ENCODE peak calls at places on chromosomes 3 and 15, in ten cellular contexts. O is GM23248; V is WERI-Rb-1; Y is coronary artery; M is stimulated activated naive CD4-positive, alpha-beta T cell treated with Interleukin-2 at 50 U/mL for 16 hours; A is NCI-H1092; F is aorta; W is NCI-H446; R is left colon; T is endothelial cell. D is an unnamed sample.

GRCh38 chr3:42497009-42497731 is 5.3 kb upstream of the VIPR1 start:
- DNase-seq in A (no peak), M (no peak), O (no peak), Y (peak), F (peak), T (no peak), V (peak), W (no peak), R (no peak), D (no peak)

GRCh38 chr3:152272771-152273242 is 4.1 kb downstream of the MBNL1 start:
- DNase-seq in F (no peak), V (no peak), Y (no peak), T (no peak), O (peak), W (no peak), M (peak), A (no peak), R (no peak), D (no peak)

GRCh38 chr15:81029416-81030367 is 29.0 kb downstream of the TLNRD1 start:
- DNase-seq in Y (no peak), T (no peak), F (no peak), V (no peak), A (no peak), M (no peak), W (no peak), O (peak), R (no peak), D (no peak)

GRCh38 chr15:68210821-68211655 is 5.9 kb upstream of the CALML4 start:
- DNase-seq in W (peak), R (peak), V (peak), T (peak), F (peak), M (peak), Y (peak), A (no peak), O (peak), D (peak)

GRCh38 chr3:159517105-159517504 is 471.5 kb upstream of the IL12A start:
- DNase-seq in O (no peak), F (no peak), Y (no peak), T (no peak), A (no peak), M (no peak), V (no peak), W (no peak), R (no peak), D (no peak)

GRCh38 chr3:60579734-60580133 is 671.5 kb downstream of the FHIT start:
- DNase-seq in O (peak), T (no peak), R (no peak), W (no peak), Y (no peak), A (no peak), V (no peak), F (no peak), M (no peak), D (no peak)

GRCh38 chr15:69410290-69410874 is 3.8 kb upstream of the KIF23 start:
- DNase-seq in T (no peak), A (no peak), V (peak), R (no peak), O (peak), M (no peak), W (peak), F (no peak), Y (no peak), D (no peak)

GRCh38 chr3:13095408-13095861 is 22.2 kb upstream of the IQSEC1 start:
- DNase-seq in M (no peak), Y (no peak), V (peak), A (no peak), R (no peak), W (no peak), T (no peak), F (no peak), O (no peak), D (no peak)

GRCh38 chr15:50119063-50119700 is at the start of gene ATP8B4:
- DNase-seq in M (no peak), Y (no peak), T (peak), R (no peak), O (no peak), W (no peak), A (no peak), V (no peak), F (no peak), D (no peak)

GRCh38 chr3:59444293-59444671 is 394.5 kb upstream of the CFAP20DC start:
- DNase-seq in O (no peak), A (no peak), M (no peak), Y (no peak), V (no peak), R (no peak), T (no peak), W (no peak), F (no peak), D (no peak)

GRCh38 chr15:95277266-95277665 is 1045.9 kb downstream of the MCTP2 start:
- DNase-seq in V (no peak), W (no peak), F (no peak), Y (no peak), O (peak), M (no peak), T (no peak), A (no peak), R (no peak), D (no peak)

GRCh38 chr3:162192340-162193004 is 695.9 kb downstream of the OTOL1 start:
- DNase-seq in V (no peak), Y (no peak), M (no peak), A (no peak), R (no peak), T (no peak), W (no peak), F (no peak), O (no peak), D (no peak)

GRCh38 chr15:28094732-28095521 is 4.2 kb downstream of the OCA2 start:
- DNase-seq in Y (peak), M (peak), W (no peak), R (peak), A (no peak), F (no peak), V (no peak), T (peak), O (peak), D (peak)

GRCh38 chr3:118842147-118842863 is 192.3 kb downstream of the IGSF11 start:
- DNase-seq in V (no peak), Y (no peak), F (no peak), R (no peak), W (no peak), T (no peak), O (peak), A (no peak), M (no peak), D (no peak)

GRCh38 chr3:160755776-160756304 is at the start of gene PPM1L:
- DNase-seq in F (peak), V (peak), Y (peak), A (peak), W (no peak), T (peak), R (peak), M (peak), O (peak), D (peak)

GRCh38 chr3:150132101-150132749 is 161.5 kb upstream of the PFN2 start:
- DNase-seq in O (no peak), V (peak), W (no peak), T (no peak), Y (no peak), R (no peak), F (no peak), M (no peak), A (no peak), D (no peak)

GRCh38 chr15:52115598-52116427 is 3.2 kb upstream of the BCL2L10 start:
- DNase-seq in R (no peak), F (no peak), W (no peak), Y (no peak), T (no peak), V (no peak), A (no peak), O (no peak), M (no peak), D (no peak)

GRCh38 chr15:37771462-37771861 is 163.0 kb upstream of the TMCO5A start:
- DNase-seq in O (peak), R (no peak), V (no peak), Y (no peak), F (no peak), A (no peak), W (no peak), T (no peak), M (no peak), D (no peak)

GRCh38 chr3:182405752-182406151 is 387.6 kb upstream of the ATP11B start:
- DNase-seq in O (no peak), Y (no peak), F (no peak), M (no peak), A (no peak), R (no peak), V (no peak), W (no peak), T (no peak), D (no peak)

GRCh38 chr3:58116985-58117384 is 93.8 kb downstream of the DNASE1L3 start:
- DNase-seq in Y (no peak), A (no peak), M (no peak), V (no peak), O (peak), F (no peak), T (no peak), W (no peak), R (no peak), D (no peak)

GRCh38 chr3:8835385-8835784 is 66.0 kb upstream of the OXTR start:
- DNase-seq in T (no peak), A (no peak), W (no peak), V (no peak), F (no peak), O (no peak), R (no peak), Y (no peak), M (no peak), D (no peak)

D was measured in posterior vena cava.